ENCODE peak calls at places on chromosomes 16 and 17, in five cellular contexts. M, T, Q, R and W are unnamed samples.

GRCh38 chr17:37399404-37399803 is 7.2 kb downstream of the ACACA start:
- DNase-seq in M (no peak), T (no peak), Q (no peak), R (no peak), W (no peak)

GRCh38 chr16:57306676-57307341 is 22.3 kb upstream of the PLLP start:
- DNase-seq in M (no peak), T (no peak), Q (no peak), R (peak), W (no peak)

GRCh38 chr16:962366-962765 is 8.4 kb downstream of the LMF1 start:
- DNase-seq in M (no peak), T (no peak), Q (no peak), R (no peak), W (no peak)

GRCh38 chr17:77163521-77164280 is 22.9 kb downstream of the SEC14L1 start:
- DNase-seq in M (no peak), T (no peak), Q (no peak), R (no peak), W (no peak)

GRCh38 chr17:5888811-5889210 is 181.4 kb upstream of the WSCD1 start:
- DNase-seq in M (no peak), T (no peak), Q (no peak), R (no peak), W (no peak)

GRCh38 chr17:22505660-22506059 is 813.3 kb downstream of the KCNJ18 start:
- DNase-seq in M (no peak), T (no peak), Q (no peak), R (no peak), W (no peak)

GRCh38 chr16:2296662-2297505 is 29.0 kb upstream of the RNPS1 start:
- DNase-seq in M (peak), T (no peak), Q (no peak), R (peak), W (no peak)

GRCh38 chr17:28313841-28314240 is 5.2 kb upstream of the TMEM97 start:
- DNase-seq in M (no peak), T (no peak), Q (no peak), R (no peak), W (no peak)

GRCh38 chr17:29608986-29609385 is 13.7 kb downstream of the CORO6 start:
- DNase-seq in M (no peak), T (no peak), Q (no peak), R (no peak), W (no peak)

GRCh38 chr16:71383054-71383773 is 24.7 kb downstream of the CALB2 start:
- DNase-seq in M (no peak), T (no peak), Q (no peak), R (no peak), W (no peak)

GRCh38 chr17:17387461-17388362 is 84.5 kb downstream of the NT5M start:
- DNase-seq in M (peak), T (no peak), Q (no peak), R (peak), W (peak)

GRCh38 chr17:46025510-46025909 is 26.5 kb downstream of the STH start:
- DNase-seq in M (no peak), T (no peak), Q (no peak), R (no peak), W (no peak)

GRCh38 chr17:83173997-83174858 is 94.8 kb downstream of the METRNL start:
- DNase-seq in M (peak), T (no peak), Q (no peak), R (no peak), W (no peak)

GRCh38 chr17:45043813-45044540 is 7.5 kb downstream of the DCAKD start:
- DNase-seq in M (peak), T (no peak), Q (no peak), R (no peak), W (no peak)

GRCh38 chr17:76598004-76598439 is 12.4 kb upstream of the ST6GALNAC2 start:
- DNase-seq in M (peak), T (no peak), Q (no peak), R (no peak), W (no peak)

GRCh38 chr16:969508-970378 is 1.0 kb downstream of the LMF1 start:
- DNase-seq in M (no peak), T (no peak), Q (no peak), R (no peak), W (peak)

GRCh38 chr17:7613769-7614421 is 802 bp downstream of the FXR2 start:
- DNase-seq in M (no peak), T (no peak), Q (no peak), R (no peak), W (no peak)

GRCh38 chr17:21129023-21129681 is 2.4 kb downstream of the DHRS7B start:
- DNase-seq in M (peak), T (no peak), Q (no peak), R (no peak), W (no peak)

GRCh38 chr16:53502331-53503269 is at the start of gene AKTIP:
- DNase-seq in M (no peak), T (peak), Q (no peak), R (peak), W (peak)

GRCh38 chr17:45200701-45201100 is 21.0 kb upstream of the FMNL1 start:
- DNase-seq in M (peak), T (no peak), Q (no peak), R (no peak), W (no peak)

GRCh38 chr16:56749806-56750491 is 20.0 kb downstream of the NUP93 start:
- DNase-seq in M (no peak), T (no peak), Q (no peak), R (no peak), W (no peak)

GRCh38 chr17:41324180-41325075 is 8.9 kb upstream of the KRTAP17-1 start:
- DNase-seq in M (peak), T (no peak), Q (no peak), R (no peak), W (peak)

GRCh38 chr16:22191966-22192260 is 14.2 kb upstream of the EEF2K start:
- DNase-seq in M (peak), T (no peak), Q (no peak), R (no peak), W (peak)

GRCh38 chr16:23519282-23519681 is 9.0 kb upstream of the GGA2 start:
- DNase-seq in M (no peak), T (no peak), Q (no peak), R (no peak), W (no peak)

DNA sequence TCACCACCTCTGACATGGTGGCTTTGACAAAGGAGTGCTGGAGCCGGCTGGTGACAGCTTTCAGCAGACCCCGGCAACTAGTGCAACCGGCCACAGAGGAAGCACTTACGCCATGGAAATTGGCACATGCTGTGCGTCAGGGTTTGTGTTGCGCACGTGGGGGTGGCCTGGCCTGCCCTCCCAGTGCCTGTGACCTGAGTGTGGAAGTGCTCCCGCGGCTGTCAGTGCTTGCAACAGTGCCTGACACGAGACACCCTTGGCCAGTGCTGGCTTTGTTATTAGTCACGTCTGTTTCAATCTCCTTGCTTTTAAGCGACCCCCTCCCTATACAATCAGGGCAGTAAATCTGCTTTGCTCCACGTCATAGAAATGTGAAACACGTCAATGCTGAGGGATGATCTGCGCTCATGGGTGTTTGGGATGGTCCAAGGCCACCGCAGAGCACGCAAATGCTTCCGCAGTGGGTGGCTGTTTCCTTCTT is 64.2 kb downstream of the PGS1 start:
- DNase-seq in M (no peak), T (peak), Q (no peak), R (peak), W (peak)
- TF ChIP-seq EP300 in M (no peak), T (no peak), Q (no peak), R (peak), W (peak)

GRCh38 chr17:19260958-19261357 is 23.8 kb downstream of the EPN2 start:
- DNase-seq in M (no peak), T (no peak), Q (no peak), R (no peak), W (no peak)

GRCh38 chr17:19262650-19263620 is 25.8 kb downstream of the EPN2 start:
- DNase-seq in M (no peak), T (no peak), Q (no peak), R (no peak), W (no peak)

GRCh38 chr17:19254651-19255050 is 17.5 kb downstream of the EPN2 start:
- DNase-seq in M (no peak), T (no peak), Q (no peak), R (no peak), W (no peak)

GRCh38 chr17:19255279-19255678 is 18.1 kb downstream of the EPN2 start:
- DNase-seq in M (no peak), T (no peak), Q (no peak), R (no peak), W (no peak)

GRCh38 chr17:19258371-19258770 is 21.2 kb downstream of the EPN2 start:
- DNase-seq in M (no peak), T (no peak), Q (no peak), R (no peak), W (no peak)
- TF ChIP-seq POLR2AphosphoS5 in M (no peak), T (no peak), Q (no peak), R (no peak), W (no peak)

DNA sequence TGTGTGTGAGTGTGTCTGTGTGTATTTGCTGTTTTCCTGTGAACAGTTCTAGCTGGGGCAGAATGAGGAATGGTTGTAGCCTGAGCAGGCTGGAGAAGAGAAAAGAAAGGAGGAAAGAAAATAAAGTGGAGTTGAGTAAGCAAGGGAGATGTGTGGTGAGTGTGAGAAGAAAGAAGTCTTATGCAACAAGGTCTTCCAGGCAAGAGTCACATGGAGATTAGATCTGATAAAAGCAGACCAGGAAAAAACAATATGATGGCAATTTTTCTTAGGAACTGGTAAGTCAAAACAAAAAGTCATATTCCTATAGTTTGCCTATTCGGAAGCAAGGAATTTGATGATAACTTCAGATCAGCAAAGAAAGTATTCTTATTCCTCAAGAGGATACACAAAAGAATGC is 125.0 kb downstream of the HS3ST3A1 start:
- DNase-seq in M (no peak), T (no peak), Q (no peak), R (no peak), W (no peak)
- TF ChIP-seq CTCF in M (no peak), T (no peak), Q (no peak), R (no peak), W (no peak)

GRCh38 chr17:9189870-9190269 is 168.6 kb downstream of the NTN1 start:
- DNase-seq in M (no peak), T (no peak), Q (no peak), R (no peak), W (no peak)
- TF ChIP-seq EP300 in M (no peak), T (no peak), Q (no peak), R (no peak), W (no peak)

DNA sequence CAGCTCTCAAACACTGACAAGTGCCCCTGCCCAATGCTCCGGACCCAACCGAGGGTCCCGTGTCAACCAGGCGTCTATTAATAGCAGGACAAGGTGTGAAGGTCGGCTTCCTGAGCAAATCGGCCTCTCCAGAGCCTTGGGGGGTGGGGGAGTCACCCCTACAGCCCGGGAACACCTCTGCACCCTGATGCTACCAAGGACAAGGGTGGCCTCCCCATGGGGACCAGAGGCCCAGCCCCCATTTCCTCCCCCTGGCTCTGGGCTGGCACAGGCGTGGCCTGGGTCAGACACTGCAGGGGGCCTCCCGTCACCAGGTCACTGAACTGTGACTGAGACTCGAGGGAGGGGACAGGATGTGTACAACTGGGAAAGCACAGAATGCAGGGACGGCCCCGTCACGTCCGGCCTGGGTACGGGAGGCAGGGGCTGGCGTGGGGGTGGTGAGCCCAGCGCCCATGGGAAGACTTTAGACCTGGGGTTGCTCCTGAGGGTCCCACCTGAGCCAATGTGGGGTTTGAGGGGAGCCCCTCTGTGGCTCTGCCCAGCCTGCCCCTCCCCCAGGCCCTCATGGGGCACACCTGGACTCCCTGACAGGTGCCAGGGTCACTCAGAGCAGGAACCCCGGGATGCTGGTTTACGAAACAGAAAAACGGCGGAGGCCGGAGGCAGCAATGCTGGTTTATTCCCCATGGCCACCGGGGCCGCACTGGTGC is 579 bp upstream of the CYBA start:
- DNase-seq in M (peak), T (no peak), Q (peak), R (peak), W (peak)
- TF ChIP-seq POLR2AphosphoS5 in M (peak), T (peak), Q (peak), R (peak), W (peak)

GRCh38 chr16:8905168-8905762 is 23.1 kb downstream of the LITAFD start:
- DNase-seq in M (peak), T (no peak), Q (no peak), R (no peak), W (no peak)
- TF ChIP-seq CTCF in M (peak), T (no peak), Q (peak), R (no peak), W (peak)

DNA sequence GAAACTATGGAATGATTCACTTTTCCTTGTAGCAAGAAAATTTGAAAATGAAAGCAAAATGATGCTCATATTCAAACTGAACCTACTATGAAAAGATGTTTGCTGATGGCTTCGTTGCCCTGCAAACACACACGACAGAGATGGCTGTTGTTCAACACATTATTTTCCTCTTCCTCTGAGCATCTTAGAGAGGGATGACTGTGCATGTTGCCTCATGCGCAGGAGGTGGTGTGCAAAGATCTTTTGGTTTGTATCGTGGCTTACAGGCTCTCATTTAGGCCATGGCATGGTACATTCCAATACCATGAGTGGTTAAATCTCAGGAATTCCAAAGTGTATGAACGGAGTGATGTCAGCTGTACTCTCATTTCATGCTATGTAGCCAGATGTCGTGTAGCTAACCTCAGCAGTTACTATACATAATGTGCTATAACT is 164.5 kb downstream of the PRKCA start:
- DNase-seq in M (peak), T (no peak), Q (no peak), R (no peak), W (peak)
- TF ChIP-seq EP300 in M (peak), T (no peak), Q (no peak), R (no peak), W (no peak)

GRCh38 chr17:43530303-43531081 is 15.6 kb downstream of the ETV4 start:
- DNase-seq in M (peak), T (no peak), Q (no peak), R (peak), W (no peak)
- TF ChIP-seq POLR2AphosphoS5 in M (peak), T (no peak), Q (no peak), R (peak), W (no peak)

GRCh38 chr17:50151041-50151936 is 812 bp upstream of the PPP1R9B start:
- DNase-seq in M (peak), T (peak), Q (peak), R (peak), W (peak)

GRCh38 chr17:50149099-50149424 is 1.4 kb downstream of the PPP1R9B start:
- DNase-seq in M (no peak), T (no peak), Q (no peak), R (no peak), W (no peak)

GRCh38 chr17:50148226-50149098 is 2.0 kb downstream of the PPP1R9B start:
- DNase-seq in M (peak), T (no peak), Q (peak), R (peak), W (peak)

GRCh38 chr17:50150354-50151040 is at the start of gene PPP1R9B:
- DNase-seq in M (no peak), T (no peak), Q (no peak), R (no peak), W (no peak)

GRCh38 chr17:50149425-50150353 is 788 bp downstream of the PPP1R9B start:
- DNase-seq in M (no peak), T (no peak), Q (no peak), R (peak), W (peak)
- TF ChIP-seq CTCF in M (peak), T (no peak), Q (peak), R (no peak), W (peak)